ENCODE peak calls at places on chromosomes 12 and 14, in nine cellular contexts. V is mesendoderm; R is GM04503; H is midbrain; J is HCT116; Z is fibroblast of villous mesenchyme; F is HTR-8/SVneo; S is endothelial cell; P is activated CD4-positive, CD25-positive, alpha-beta regulatory T cell treated with anti-CD3 and anti-CD28 coated beads, Interleukin-2, amount 50 U/mL, for 16 hours. C is an unnamed sample.

GRCh38 chr14:34742509-34743115 is 28.2 kb upstream of the CFL2 start:
- DNase-seq in V (no peak), R (no peak), H (no peak), J (no peak), Z (no peak), F (no peak), S (no peak), P (no peak), C (no peak)

GRCh38 chr14:60093606-60094005 is 1.9 kb downstream of the PCNX4 start:
- DNase-seq in V (no peak), R (no peak), H (no peak), J (no peak), Z (peak), F (no peak), S (no peak), P (no peak), C (no peak)

GRCh38 chr12:116474331-116474730 is 84.8 kb upstream of the MAP1LC3B2 start:
- DNase-seq in V (no peak), R (no peak), H (no peak), J (no peak), Z (no peak), F (no peak), S (no peak), P (no peak), C (no peak)

GRCh38 chr14:50943261-50943942 is 881 bp downstream of the PYGL start:
- DNase-seq in V (peak), R (no peak), H (no peak), J (peak), Z (peak), F (peak), S (peak), P (no peak), C (peak)

GRCh38 chr12:131283191-131283861 is 329.6 kb downstream of the ADGRD1 start:
- DNase-seq in V (no peak), R (no peak), H (no peak), J (no peak), Z (no peak), F (no peak), S (no peak), P (no peak), C (no peak)

GRCh38 chr12:85016423-85016822 is 19.7 kb downstream of the TSPAN19 start:
- DNase-seq in V (peak), R (peak), H (peak), J (peak), Z (peak), F (no peak), S (no peak), P (no peak), C (no peak)

GRCh38 chr14:61260939-61261776 is 20.0 kb downstream of the TMEM30B start:
- DNase-seq in V (no peak), R (peak), H (no peak), J (peak), Z (peak), F (no peak), S (no peak), P (no peak), C (no peak)

GRCh38 chr14:35400707-35401421 is 3.7 kb downstream of the NFKBIA start:
- DNase-seq in V (no peak), R (no peak), H (no peak), J (no peak), Z (peak), F (no peak), S (no peak), P (peak), C (no peak)

GRCh38 chr12:69936214-69936731 is 111.2 kb downstream of the MYRFL start:
- DNase-seq in V (peak), R (no peak), H (no peak), J (no peak), Z (no peak), F (no peak), S (no peak), P (no peak), C (no peak)

GRCh38 chr12:64781374-64782029 is 22.3 kb upstream of the GNS start:
- DNase-seq in V (peak), R (no peak), H (no peak), J (no peak), Z (no peak), F (no peak), S (no peak), P (no peak), C (no peak)

GRCh38 chr12:117679776-117680175 is 289.0 kb downstream of the KSR2 start:
- DNase-seq in V (no peak), R (peak), H (no peak), J (no peak), Z (no peak), F (no peak), S (no peak), P (no peak), C (no peak)

GRCh38 chr12:56129210-56129691 is 1.2 kb downstream of the ESYT1 start:
- DNase-seq in V (peak), R (no peak), H (no peak), J (no peak), Z (peak), F (peak), S (peak), P (peak), C (peak)

GRCh38 chr12:51972849-51973273 is 21.4 kb downstream of the ACVR1B start:
- DNase-seq in V (peak), R (peak), H (no peak), J (no peak), Z (peak), F (no peak), S (no peak), P (no peak), C (peak)

C was measured in left ventricle myocardium superior.